ENCODE peak calls at places on chromosomes 1 and 21, in nine cellular contexts. J is posterior cingulate gyrus, X is A172, H is nephron progenitor cell, O is ELR, E is NCI-H2029 treated with DMSO at 0.1 percent for 48 hours, T is NCI-H446 treated with DMSO at 0.1 percent for 48 hours, M is cardiac muscle cell, D is T1000. V is an unnamed sample.

GRCh38 chr1:221435510-221435909 is 306.4 kb downstream of the DUSP10 start:
- DNase-seq in X (peak; percentile 69), T (peak; percentile 62), M (peak; percentile 56), H (no peak), J (no peak), D (no peak), E (peak; percentile 59), O (peak; percentile 87), V (peak; percentile 38)

GRCh38 chr1:109218516-109218915 is 4.8 kb downstream of the SARS1 start:
- DNase-seq in M (no peak), E (no peak), T (no peak), D (no peak), X (peak; percentile 45), J (no peak), H (no peak), O (no peak), V (no peak)

GRCh38 chr1:155527672-155528071 is 34.9 kb downstream of the ASH1L start:
- DNase-seq in E (no peak), J (no peak), M (no peak), O (peak; percentile 39), X (no peak), H (no peak), T (no peak), D (no peak), V (peak; percentile 5)

GRCh38 chr1:245971711-245972085 is 535.4 kb downstream of the SMYD3 start:
- DNase-seq in T (no peak), H (no peak), D (no peak), M (no peak), O (no peak), E (no peak), X (no peak), J (no peak), V (no peak)

GRCh38 chr1:246450485-246451251 is 56.4 kb downstream of the SMYD3 start:
- DNase-seq in O (peak; percentile 58), X (peak; percentile 49), T (peak; percentile 25), E (peak; percentile 92), H (no peak), J (no peak), D (no peak), M (peak; percentile 26), V (peak; percentile 13)

GRCh38 chr1:56295949-56296929 is 283.1 kb downstream of the PLPP3 start:
- DNase-seq in X (no peak), H (no peak), T (no peak), D (no peak), M (no peak), J (no peak), E (no peak), O (no peak), V (no peak)

GRCh38 chr1:159296697-159297375 is 5.3 kb upstream of the FCER1A start:
- DNase-seq in E (no peak), M (no peak), H (no peak), J (no peak), D (no peak), O (no peak), T (no peak), X (no peak), V (no peak)

GRCh38 chr1:203049576-203050180 is 23.4 kb downstream of the PPFIA4 start:
- DNase-seq in E (no peak), O (no peak), X (no peak), M (no peak), J (no peak), T (no peak), D (no peak), H (no peak), V (no peak)

GRCh38 chr1:212532469-212533235 is 75.9 kb upstream of the ATF3 start:
- DNase-seq in X (no peak), H (no peak), D (no peak), E (no peak), J (no peak), T (no peak), M (no peak), O (no peak), V (no peak)

GRCh38 chr21:44497641-44498243 is 42.3 kb downstream of the KRTAP10-1 start:
- DNase-seq in O (no peak), J (peak; percentile 27), H (no peak), E (peak; percentile 84), D (no peak), M (no peak), T (no peak), X (no peak), V (no peak)

GRCh38 chr1:108845991-108846390 is 10.9 kb downstream of the AKNAD1 start:
- DNase-seq in D (no peak), T (no peak), O (no peak), H (no peak), J (no peak), E (no peak), M (no peak), X (no peak), V (no peak)

GRCh38 chr1:167881069-167881468 is 32.9 kb downstream of the ADCY10 start:
- DNase-seq in M (no peak), H (no peak), O (peak; percentile 63), T (no peak), X (peak; percentile 78), E (no peak), J (no peak), D (no peak), V (peak; percentile 23)

GRCh38 chr21:25871566-25871965 is 136.8 kb downstream of the GABPA start:
- DNase-seq in H (no peak), M (no peak), D (no peak), X (peak; percentile 13), O (no peak), J (no peak), T (no peak), E (no peak), V (peak; percentile 18)